ENCODE peak calls at places on chromosome 2, in five cellular contexts. I is breast epithelium; W is thyroid gland; G is CD4-positive, CD25-positive, alpha-beta regulatory T cell; C is heart right ventricle. L is an unnamed sample. For H3K36me3, the result is how much of the 10 kb centered on the place peaks cover.

GRCh38 chr2:109069430-109070194 is 59.4 kb upstream of the SH3RF3 start:
- DNase-seq in I (no peak), W (peak), G (no peak), C (no peak), L (no peak)

GRCh38 chr2:178531161-178531560 is 50.9 kb downstream of the PLEKHA3 start:
- DNase-seq in I (no peak), W (no peak), G (no peak), C (no peak), L (no peak)

GRCh38 chr2:164903944-164904343 is 51.4 kb downstream of the SLC38A11 start:
- DNase-seq in I (peak), W (peak), G (no peak), C (no peak), L (peak)

GRCh38 chr2:226891780-226892590 is 56.1 kb downstream of the RHBDD1 start:
- DNase-seq in I (no peak), W (no peak), G (no peak), C (no peak), L (no peak)

GRCh38 chr2:94273242-94273641 is 598.0 kb upstream of the TEKT4 start:
- DNase-seq in I (no peak), W (no peak), G (no peak), C (no peak), L (no peak)

GRCh38 chr2:27527182-27527581 is 30.5 kb downstream of the GCKR start:
- DNase-seq in I (no peak), W (no peak), G (no peak), C (no peak), L (no peak)

GRCh38 chr2:39120771-39121522 is at the start of gene SOS1:
- DNase-seq in I (peak), W (peak), G (peak), C (peak), L (peak)

GRCh38 chr2:176079285-176079830 is 4.4 kb downstream of the EVX2 start:
- DNase-seq in I (no peak), W (no peak), G (no peak), C (no peak), L (no peak)

GRCh38 chr2:121429927-121430511 is 100.7 kb upstream of the RNU4ATAC start:
- DNase-seq in I (no peak), W (no peak), G (no peak), C (no peak), L (no peak)

GRCh38 chr2:19540739-19541503 is 182.5 kb upstream of the OSR1 start:
- DNase-seq in I (peak), W (no peak), G (no peak), C (no peak), L (no peak)

GRCh38 chr2:32863803-32864202 is 83.0 kb upstream of the LTBP1 start:
- DNase-seq in I (no peak), W (no peak), G (no peak), C (no peak), L (no peak)

GRCh38 chr2:109213646-109214417 is 84.8 kb downstream of the SH3RF3 start:
- DNase-seq in I (no peak), W (no peak), G (peak), C (no peak), L (no peak)

GRCh38 chr2:112480540-112481049 is 1.4 kb upstream of the TTL start:
- DNase-seq in I (no peak), W (peak), G (peak), C (no peak), L (no peak)

GRCh38 chr2:20576598-20577115 is 74.2 kb downstream of the HS1BP3 start:
- DNase-seq in I (no peak), W (no peak), G (peak), C (no peak), L (no peak)

GRCh38 chr2:129103922-129104878 is 785.5 kb upstream of the HS6ST1 start:
- DNase-seq in I (no peak), W (no peak), G (no peak), C (no peak), L (no peak)

GRCh38 chr2:229731916-229732315 is 17.6 kb upstream of the DNER start:
- DNase-seq in I (no peak), W (no peak), G (no peak), C (no peak), L (peak)

GRCh38 chr2:40487592-40487991 is 35.7 kb upstream of the SLC8A1 start:
- DNase-seq in I (no peak), W (peak), G (no peak), C (no peak), L (no peak)

GRCh38 chr2:46008082-46008870 is 288.9 kb upstream of the EPAS1 start:
- DNase-seq in I (no peak), W (no peak), G (no peak), C (no peak), L (no peak)

GRCh38 chr2:158973111-158973510 is 4.7 kb downstream of the TANC1 start:
- DNase-seq in I (no peak), W (no peak), G (no peak), C (no peak), L (no peak)

GRCh38 chr2:15242936-15243461 is 318.1 kb downstream of the NBAS start:
- DNase-seq in I (no peak), W (no peak), G (no peak), C (no peak), L (no peak)

GRCh38 chr2:167103028-167103756 is 214.9 kb downstream of the XIRP2 start:
- DNase-seq in I (no peak), W (no peak), G (no peak), C (no peak), L (no peak)

GRCh38 chr2:219384083-219384713 is 3.5 kb downstream of the DNPEP start:
- DNase-seq in I (no peak), W (no peak), G (no peak), C (no peak), L (no peak)

GRCh38 chr2:219384872-219385271 is 2.8 kb downstream of the DNPEP start:
- DNase-seq in I (no peak), W (no peak), G (no peak), C (no peak), L (no peak)

GRCh38 chr2:219387284-219388126 is at the start of gene DNPEP:
- DNase-seq in I (peak), W (peak), G (peak), C (peak), L (peak)

GRCh38 chr2:219386532-219387280 is 1.0 kb downstream of the DNPEP start:
- DNase-seq in I (no peak), W (no peak), G (no peak), C (no peak), L (no peak)

DNA sequence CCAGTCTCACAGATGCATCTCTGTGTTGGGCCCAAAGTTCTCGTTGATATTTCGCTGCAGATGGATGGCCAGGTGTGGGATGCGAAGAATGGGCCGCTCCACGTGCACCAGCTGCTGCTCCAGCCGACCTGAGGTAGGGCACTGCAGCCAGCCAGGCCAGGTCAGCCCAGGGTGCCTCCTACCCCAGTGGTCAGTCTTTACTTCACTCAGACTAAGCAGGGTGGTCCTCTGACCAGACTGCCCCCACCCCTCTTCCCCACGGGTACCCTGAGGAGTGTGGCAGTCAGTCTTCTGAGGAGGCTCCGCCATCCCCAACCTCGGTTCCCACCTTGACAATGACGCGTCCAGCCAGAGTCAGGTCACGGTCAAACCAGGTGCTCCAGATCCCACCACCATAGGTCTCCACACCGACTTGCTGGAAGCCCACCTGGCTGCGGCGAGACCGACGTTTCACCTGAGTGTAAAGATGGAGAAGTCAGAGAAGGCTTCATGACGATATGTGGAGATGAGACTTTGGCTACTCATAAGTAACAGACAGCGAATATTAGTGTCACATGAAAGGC is 1.7 kb downstream of the DNPEP start:
- DNase-seq in I (no peak), W (no peak), G (no peak), C (no peak), L (no peak)
- H3K36me3 ChIP-seq in I (under half), W (under half), G (under half), C (under half), L (under half)

GRCh38 chr2:106126295-106126694 is 67.8 kb downstream of the UXS1 start:
- DNase-seq in I (no peak), W (no peak), G (no peak), C (no peak), L (no peak)
- H3K36me3 ChIP-seq in I (under half), W (under half), G (half or more), C (under half), L (under half)

GRCh38 chr2:117818921-117819320 is 4.4 kb downstream of the DDX18 start:
- DNase-seq in I (no peak), W (no peak), G (no peak), C (no peak), L (no peak)
- H3K36me3 ChIP-seq in I (under half), W (under half), G (half or more), C (under half), L (under half)

DNA sequence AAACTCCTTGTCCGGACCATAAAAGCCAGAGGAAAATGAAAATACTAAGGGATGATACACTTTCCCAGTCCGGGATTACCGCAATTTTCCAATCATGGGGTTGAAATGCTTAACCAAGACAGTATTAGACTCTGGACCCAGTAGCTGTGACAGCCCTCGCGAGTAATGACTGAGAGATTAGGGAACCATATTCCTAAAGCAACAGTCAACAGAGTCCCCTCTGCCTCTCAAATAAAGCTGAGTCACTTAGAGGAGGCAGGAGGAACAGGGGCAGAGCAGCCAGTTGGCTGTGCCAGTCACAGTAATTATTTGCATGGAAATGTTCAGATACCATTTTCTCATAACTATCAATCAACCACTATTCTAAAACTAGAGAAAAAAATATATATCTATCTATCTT is 34.9 kb downstream of the GPATCH11 start:
- DNase-seq in I (no peak), W (no peak), G (no peak), C (no peak), L (no peak)
- H3K36me3 ChIP-seq in I (under half), W (under half), G (under half), C (under half), L (under half)

GRCh38 chr2:96890726-96891385 is 21.0 kb upstream of the SEMA4C start:
- DNase-seq in I (no peak), W (no peak), G (no peak), C (no peak), L (no peak)
- H3K36me3 ChIP-seq in I (under half), W (under half), G (under half), C (under half), L (under half)

GRCh38 chr2:238174291-238174690 is 15.5 kb downstream of the ERFE start:
- DNase-seq in I (no peak), W (peak), G (no peak), C (no peak), L (no peak)
- H3K36me3 ChIP-seq in I (under half), W (under half), G (half or more), C (half or more), L (under half)